ENCODE peak calls at places on chromosomes 7 and 10, in seven cellular contexts. O is IMR-90, L is gastrocnemius medialis, A is left lung, V is aorta, G is fibroblast of lung, M is right lobe of liver. J is an unnamed sample. For H3K4me1 and H3K27me3, the result is how much of the 10 kb centered on the place peaks cover.

GRCh38 chr10:132927824-132928223 is 14.5 kb downstream of the CFAP46 start:
- DNase-seq in G (no peak), V (no peak), O (no peak), A (peak), L (no peak), M (peak), J (no peak)

GRCh38 chr10:88070080-88070880 is 206.9 kb downstream of the PTEN start:
- DNase-seq in G (no peak), V (no peak), A (no peak), O (peak), M (no peak), L (no peak), J (peak)

GRCh38 chr7:149457766-149458165 is 3.1 kb downstream of the ZNF777 start:
- DNase-seq in L (no peak), V (no peak), A (no peak), O (no peak), M (no peak), G (no peak), J (no peak)

GRCh38 chr7:5422324-5423271 is 1.0 kb downstream of the TNRC18 start:
- DNase-seq in A (peak), V (no peak), L (no peak), G (peak), O (peak), M (peak), J (peak)

GRCh38 chr10:101875068-101875688 is 31.6 kb upstream of the KCNIP2 start:
- DNase-seq in V (no peak), G (no peak), L (no peak), M (no peak), O (no peak), A (no peak), J (no peak)

GRCh38 chr10:92688927-92689662 is 660 bp upstream of the HHEX start:
- DNase-seq in M (peak), A (peak), V (peak), O (peak), L (no peak), G (peak), J (peak)

GRCh38 chr7:151506901-151507382 is 12.8 kb downstream of the RHEB start:
- DNase-seq in G (no peak), O (no peak), L (peak), M (no peak), A (no peak), V (no peak), J (no peak)

GRCh38 chr7:45088821-45089313 is at the start of gene NACAD:
- DNase-seq in G (no peak), V (no peak), O (peak), A (no peak), L (no peak), M (no peak), J (peak)

GRCh38 chr7:5143935-5144903 is 45.8 kb upstream of the WIPI2 start:
- DNase-seq in A (peak), L (no peak), O (peak), M (peak), G (no peak), V (peak), J (no peak)

GRCh38 chr7:3897430-3898385 is 596.7 kb downstream of the SDK1 start:
- DNase-seq in L (peak), A (no peak), V (no peak), G (peak), O (peak), M (no peak), J (peak)

GRCh38 chr10:74924251-74924954 is 98.0 kb downstream of the KAT6B start:
- DNase-seq in O (peak), L (no peak), A (no peak), G (peak), V (no peak), M (no peak), J (peak)

GRCh38 chr7:99314504-99314903 is 11.2 kb upstream of the ARPC1A start:
- DNase-seq in O (no peak), G (no peak), V (no peak), A (no peak), L (no peak), M (no peak), J (no peak)

GRCh38 chr10:62095341-62096071 is 173.1 kb downstream of the RTKN2 start:
- DNase-seq in O (peak), G (peak), V (no peak), L (no peak), M (no peak), A (no peak), J (peak)

GRCh38 chr10:91415816-91416215 is 5.7 kb downstream of the HECTD2 start:
- DNase-seq in A (no peak), M (no peak), G (no peak), O (no peak), V (no peak), L (no peak), J (no peak)

GRCh38 chr7:130917669-130918128 is 183.7 kb upstream of the KLF14 start:
- DNase-seq in G (peak), L (no peak), O (peak), A (no peak), V (no peak), M (no peak), J (no peak)

GRCh38 chr7:137129025-137129424 is 214.5 kb downstream of the PTN start:
- DNase-seq in M (no peak), L (no peak), V (no peak), A (no peak), O (no peak), G (no peak), J (no peak)

GRCh38 chr7:97513326-97513725 is 218.6 kb upstream of the TAC1 start:
- DNase-seq in G (no peak), O (no peak), M (no peak), L (no peak), V (no peak), A (no peak), J (no peak)

GRCh38 chr7:103573479-103574058 is 127.6 kb upstream of the SLC26A5 start:
- DNase-seq in L (no peak), O (peak), V (no peak), A (no peak), G (peak), M (no peak), J (no peak)

GRCh38 chr10:112491144-112491543 is 44.1 kb downstream of the VTI1A start:
- DNase-seq in A (no peak), O (peak), L (no peak), G (peak), V (no peak), M (no peak), J (peak)

GRCh38 chr10:132899751-132900065 is 42.7 kb downstream of the CFAP46 start:
- DNase-seq in A (peak), G (no peak), L (no peak), V (peak), M (peak), O (no peak), J (no peak)

GRCh38 chr10:123766761-123767160 is 100.6 kb downstream of the GPR26 start:
- DNase-seq in G (no peak), L (no peak), A (no peak), O (no peak), M (no peak), V (no peak), J (no peak)

GRCh38 chr7:41189866-41190265 is 513.0 kb downstream of the INHBA start:
- DNase-seq in M (no peak), O (peak), V (no peak), A (no peak), G (peak), L (no peak), J (peak)

GRCh38 chr7:90988996-90989765 is 275.1 kb upstream of the FZD1 start:
- DNase-seq in V (no peak), O (no peak), A (no peak), M (no peak), G (no peak), L (no peak), J (no peak)

GRCh38 chr7:22728416-22729029 is 1.5 kb downstream of the IL6 start:
- DNase-seq in A (no peak), G (peak), L (no peak), V (no peak), M (no peak), O (peak), J (no peak)
- H3K4me3 ChIP-seq in A (no peak), G (peak), L (no peak), V (no peak), M (no peak), O (peak), J (peak)

GRCh38 chr10:527416-527815 is 162.1 kb downstream of the DIP2C start:
- DNase-seq in A (no peak), O (peak), V (no peak), M (no peak), L (no peak), G (peak), J (no peak)
- H3K4me1 ChIP-seq in A (under half), O (under half), V (under half), M (under half), L (under half), G (under half), J (under half)

GRCh38 chr10:71005337-71006305 is 117.3 kb upstream of the PCBD1 start:
- DNase-seq in O (no peak), L (no peak), A (no peak), G (no peak), M (no peak), V (no peak), J (no peak)
- H3K27me3 ChIP-seq in O (under half), L (under half), A (under half), G (under half), M (under half), V (under half), J (under half)

GRCh38 chr7:55152490-55152889 is 133.7 kb downstream of the EGFR start:
- DNase-seq in M (no peak), L (no peak), G (no peak), V (no peak), O (no peak), A (no peak), J (no peak)
- H3K4me3 ChIP-seq in M (no peak), L (no peak), G (no peak), V (no peak), O (no peak), A (no peak), J (no peak)

J was measured in SJSA1.